ENCODE peak calls at places on chromosomes 3 and 15, in six cellular contexts. U is A549, B is IMR-90, I is HepG2, J is H1, E is K562. D is an unnamed sample.

GRCh38 chr3:19885468-19885867 is 48.5 kb downstream of the EFHB start:
- DNase-seq in U (peak; percentile 45), B (peak; percentile 41), I (peak; percentile 30), J (no peak), E (peak; percentile 73), D (no peak)

GRCh38 chr15:98896802-98897732 is 110.5 kb downstream of the PGPEP1L start:
- DNase-seq in U (peak; percentile 99), B (peak; percentile 100), I (peak; percentile 85), J (no peak), E (peak; percentile 21), D (peak; percentile 77)

GRCh38 chr3:160911399-160911798 is 155.4 kb downstream of the PPM1L start:
- DNase-seq in U (no peak), B (no peak), I (no peak), J (no peak), E (no peak), D (no peak)

GRCh38 chr15:57031605-57032004 is 113.2 kb downstream of the TCF12 start:
- DNase-seq in U (no peak), B (peak; percentile 76), I (no peak), J (no peak), E (peak; percentile 13), D (no peak)

GRCh38 chr3:49205154-49205788 is 33.9 kb downstream of the KLHDC8B start:
- DNase-seq in U (no peak), B (no peak), I (no peak), J (no peak), E (no peak), D (no peak)

GRCh38 chr3:18489939-18490338 is 64.8 kb upstream of the SATB1 start:
- DNase-seq in U (no peak), B (no peak), I (no peak), J (no peak), E (no peak), D (no peak)

GRCh38 chr15:84638103-84638502 is 16.0 kb downstream of the WDR73 start:
- DNase-seq in U (no peak), B (peak; percentile 22), I (peak; percentile 58), J (no peak), E (peak; percentile 58), D (no peak)

GRCh38 chr15:43792761-43793493 is 807 bp downstream of the SERF2 start:
- DNase-seq in U (peak; percentile 26), B (peak; percentile 34), I (no peak), J (no peak), E (peak; percentile 59), D (no peak)

GRCh38 chr3:155457591-155457990 is 164.1 kb upstream of the STRIT1 start:
- DNase-seq in U (no peak), B (no peak), I (no peak), J (no peak), E (no peak), D (no peak)

GRCh38 chr15:101126618-101127502 is 125.0 kb downstream of the CHSY1 start:
- DNase-seq in U (no peak), B (peak; percentile 81), I (no peak), J (no peak), E (no peak), D (no peak)

GRCh38 chr15:101128191-101128590 is 123.7 kb downstream of the CHSY1 start:
- DNase-seq in U (no peak), B (peak; percentile 99), I (no peak), J (no peak), E (no peak), D (no peak)

GRCh38 chr15:101128696-101129095 is 123.2 kb downstream of the CHSY1 start:
- DNase-seq in U (no peak), B (no peak), I (no peak), J (no peak), E (no peak), D (no peak)

GRCh38 chr15:101129851-101130250 is 122.0 kb downstream of the CHSY1 start:
- DNase-seq in U (no peak), B (no peak), I (no peak), J (no peak), E (no peak), D (no peak)

DNA sequence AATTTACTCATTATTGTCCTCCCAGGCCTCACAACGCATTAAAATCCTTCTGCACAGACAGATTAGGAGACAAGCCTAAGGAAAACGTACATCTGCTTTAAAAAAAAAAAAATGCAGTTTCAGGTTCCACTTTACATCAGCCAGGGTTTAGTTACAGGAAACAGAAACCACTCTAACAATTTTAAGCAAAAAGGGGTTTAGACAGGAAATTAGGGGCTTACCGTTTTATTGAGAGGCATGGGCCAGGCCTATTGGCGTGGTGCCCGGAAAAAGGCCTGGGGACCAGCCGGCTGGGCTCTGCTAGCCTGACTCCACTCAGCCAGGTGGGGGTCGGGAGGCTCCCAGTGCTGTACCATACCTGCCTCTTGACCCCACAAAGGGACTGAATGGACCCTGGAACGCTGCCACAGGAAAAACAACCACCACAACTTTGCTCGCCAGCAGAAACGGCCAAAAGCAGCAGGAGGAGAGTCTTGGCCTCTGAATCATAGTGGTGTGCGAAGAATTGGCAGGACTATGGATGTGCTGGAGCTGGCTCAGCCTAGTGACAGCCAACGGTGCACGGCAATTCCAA is 124.3 kb downstream of the CHSY1 start:
- DNase-seq in U (no peak), B (peak; percentile 98), I (peak; percentile 24), J (no peak), E (no peak), D (peak; percentile 15)
- H3K4me1 ChIP-seq in U (no peaks in the 10 kb centered on the region), B (peaks cover 25% of the 10 kb centered on the region), I (peaks cover 41% of the 10 kb centered on the region), J (no peaks in the 10 kb centered on the region), E (peaks cover 4% of the 10 kb centered on the region), D (peaks cover 37% of the 10 kb centered on the region)

DNA sequence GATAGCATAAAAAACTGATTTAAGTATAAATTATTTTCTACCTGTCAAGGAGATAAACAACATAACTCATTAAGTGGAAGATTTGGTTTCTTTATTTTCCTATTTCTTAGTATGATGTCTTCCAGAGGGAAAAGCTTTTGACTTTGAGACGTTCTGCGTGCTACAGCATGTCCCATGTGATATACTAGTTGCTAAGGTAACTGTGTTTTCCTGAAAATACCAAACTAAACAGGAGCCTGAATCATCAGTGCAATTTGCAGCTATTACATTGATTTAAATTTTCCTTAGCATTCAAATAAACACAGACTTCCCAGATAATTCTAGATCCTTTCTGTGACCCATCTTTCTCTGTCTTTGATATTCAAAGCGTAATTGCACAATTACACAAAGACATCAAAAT is 117.7 kb upstream of the P2RY1 start:
- DNase-seq in U (no peak), B (no peak), I (no peak), J (no peak), E (no peak), D (no peak)
- TF ChIP-seq CEBPB in U (no peak), B (no peak), I (no peak), J (no peak), E (no peak), D (no peak)

GRCh38 chr3:52494446-52494845 is 692 bp upstream of the STAB1 start:
- DNase-seq in U (no peak), B (no peak), I (no peak), J (no peak), E (no peak), D (no peak)

GRCh38 chr3:52495777-52496602 is 852 bp downstream of the STAB1 start:
- DNase-seq in U (no peak), B (peak; percentile 43), I (peak; percentile 30), J (no peak), E (no peak), D (no peak)

GRCh38 chr3:52493232-52494017 is 1.7 kb upstream of the STAB1 start:
- DNase-seq in U (no peak), B (no peak), I (no peak), J (no peak), E (no peak), D (no peak)

GRCh38 chr3:52492059-52492458 is 3.1 kb upstream of the STAB1 start:
- DNase-seq in U (no peak), B (no peak), I (no peak), J (no peak), E (no peak), D (no peak)

DNA sequence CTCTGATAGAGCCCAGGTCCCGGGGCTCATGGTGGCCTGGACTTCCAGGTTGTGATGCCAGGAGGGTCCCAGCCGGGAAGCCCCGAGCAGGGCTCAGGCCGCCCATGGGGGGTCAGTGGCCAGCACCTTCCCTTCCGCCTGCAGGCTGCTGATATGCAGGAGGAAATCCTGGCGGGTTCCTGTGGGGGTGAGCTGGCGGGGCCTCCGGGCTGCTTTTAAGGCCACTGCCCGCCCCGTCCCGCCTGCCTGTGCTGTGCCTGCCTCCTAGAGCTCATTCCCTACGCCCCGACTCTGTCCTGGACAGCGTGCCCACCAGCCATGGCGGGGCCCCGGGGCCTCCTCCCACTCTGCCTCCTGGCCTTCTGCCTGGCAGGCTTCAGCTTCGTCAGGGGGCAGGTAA is at the start of gene STAB1:
- DNase-seq in U (no peak), B (no peak), I (no peak), J (no peak), E (no peak), D (no peak)
- H3K4me1 ChIP-seq in U (no peaks in the 10 kb centered on the region), B (peaks cover 9% of the 10 kb centered on the region), I (peaks cover 23% of the 10 kb centered on the region), J (no peaks in the 10 kb centered on the region), E (peaks cover 39% of the 10 kb centered on the region), D (no peaks in the 10 kb centered on the region)

DNA sequence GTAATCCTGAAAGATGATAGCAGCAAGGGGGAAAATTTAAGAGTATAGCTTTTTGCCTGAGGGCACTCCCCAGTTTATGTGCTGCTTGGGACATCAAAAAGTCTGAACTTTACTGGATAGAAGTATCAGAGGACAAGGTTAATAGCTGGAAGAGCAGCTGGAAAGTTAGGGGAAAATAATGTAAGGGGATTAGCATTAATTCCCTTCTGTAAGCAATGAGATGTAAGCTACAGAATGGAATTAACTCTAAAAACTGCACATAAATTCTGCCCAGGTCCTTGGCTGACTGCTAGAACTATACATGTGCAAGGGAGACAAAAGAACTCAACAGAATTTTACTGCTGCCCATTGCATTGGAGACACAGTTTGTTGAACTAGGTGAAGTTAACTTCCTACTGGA is 55.6 kb downstream of the ATP11B start:
- DNase-seq in U (no peak), B (no peak), I (no peak), J (no peak), E (no peak), D (no peak)
- TF ChIP-seq CEBPB in U (no peak), B (no peak), I (no peak), J (no peak), E (no peak), D (no peak)

GRCh38 chr3:13065727-13066126 is 7.5 kb downstream of the IQSEC1 start:
- DNase-seq in U (no peak), B (no peak), I (no peak), J (no peak), E (no peak), D (no peak)
- H3K4me1 ChIP-seq in U (no peaks in the 10 kb centered on the region), B (no peaks in the 10 kb centered on the region), I (peaks cover 9% of the 10 kb centered on the region), J (no peaks in the 10 kb centered on the region), E (peaks cover 17% of the 10 kb centered on the region), D (peaks cover 12% of the 10 kb centered on the region)

D was measured in HCT116.